ENCODE peak calls at places on chromosomes 7 and 10, in seven cellular contexts. V is NB4, L is hepatocyte, U is adrenal gland, C is transverse colon, M is fibroblast of the aortic adventitia, G is left ventricle myocardium inferior. F is an unnamed sample.

GRCh38 chr7:22441157-22441556 is 58.8 kb downstream of the STEAP1B start:
- DNase-seq in V (no peak), L (no peak), U (no peak), C (no peak), G (no peak), M (no peak), F (no peak)

GRCh38 chr7:88546808-88547207 is 212.7 kb upstream of the ZNF804B start:
- DNase-seq in C (no peak), U (no peak), G (no peak), L (peak; percentile 15), M (no peak), V (peak; percentile 56), F (no peak)

GRCh38 chr7:99219185-99219767 is 11.4 kb upstream of the KPNA7 start:
- DNase-seq in U (no peak), L (peak; percentile 24), M (no peak), G (no peak), C (peak; percentile 50), V (no peak), F (no peak)

GRCh38 chr7:64314493-64315020 is 796 bp downstream of the ZNF736 start:
- DNase-seq in L (no peak), V (peak; percentile 35), G (no peak), M (peak; percentile 2), C (no peak), U (no peak), F (no peak)

GRCh38 chr7:118029881-118030422 is 154.0 kb upstream of the LSM8 start:
- DNase-seq in G (no peak), C (no peak), M (no peak), V (no peak), U (no peak), L (no peak), F (no peak)

GRCh38 chr7:55573526-55573925 is 1.2 kb upstream of the VOPP1 start:
- DNase-seq in U (no peak), M (peak; percentile 30), L (no peak), V (no peak), G (no peak), C (no peak), F (no peak)

GRCh38 chr10:36266923-36267322 is 624.8 kb upstream of the FZD8 start:
- DNase-seq in C (no peak), L (no peak), M (no peak), V (no peak), G (no peak), U (no peak), F (no peak)

GRCh38 chr7:75599244-75599771 is 107.2 kb downstream of the SPDYE5 start:
- DNase-seq in L (no peak), V (no peak), M (no peak), G (no peak), C (no peak), U (no peak), F (no peak)

GRCh38 chr7:25353744-25354143 is 125.5 kb upstream of the NPVF start:
- DNase-seq in L (no peak), G (no peak), M (no peak), U (no peak), C (no peak), V (no peak), F (no peak)

GRCh38 chr7:29207023-29207422 is 12.4 kb downstream of the CHN2 start:
- DNase-seq in U (no peak), M (no peak), L (no peak), V (peak; percentile 8), G (no peak), C (no peak), F (no peak)

GRCh38 chr10:4498763-4499251 is 327.2 kb upstream of the AKR1E2 start:
- DNase-seq in C (no peak), L (peak; percentile 67), G (no peak), V (no peak), M (peak; percentile 96), U (no peak), F (no peak)

GRCh38 chr10:130080461-130080814 is 30.2 kb downstream of the C10orf143 start:
- DNase-seq in C (no peak), L (no peak), V (no peak), M (no peak), G (no peak), U (no peak), F (no peak)
- TF ChIP-seq CTCF in C (no peak), L (no peak), V (no peak), M (no peak), G (no peak), U (no peak), F (no peak)

GRCh38 chr7:6613706-6614105 is 1.7 kb upstream of the ZNF853 start:
- DNase-seq in G (no peak), C (no peak), M (no peak), L (no peak), V (no peak), U (no peak), F (no peak)

GRCh38 chr7:6616854-6617643 is 1.6 kb downstream of the ZNF853 start:
- DNase-seq in U (no peak), M (no peak), C (no peak), V (peak; percentile 74), G (no peak), L (no peak), F (no peak)

GRCh38 chr7:6612819-6613218 is 2.6 kb upstream of the ZNF853 start:
- DNase-seq in G (no peak), L (no peak), M (no peak), U (no peak), C (no peak), V (no peak), F (no peak)

GRCh38 chr7:6615853-6616555 is 594 bp downstream of the ZNF853 start:
- DNase-seq in L (peak; percentile 41), U (peak; percentile 64), G (no peak), M (no peak), C (no peak), V (no peak), F (peak; percentile 25)

GRCh38 chr7:6614941-6615737 is at the start of gene ZNF853:
- DNase-seq in U (no peak), G (no peak), L (peak; percentile 46), M (no peak), V (peak; percentile 41), C (no peak), F (peak; percentile 34)
- TF ChIP-seq CTCF in U (no peak), G (no peak), L (no peak), M (no peak), V (peak; percentile 15), C (no peak), F (peak; percentile 16)

GRCh38 chr10:78600121-78600665 is 468.6 kb upstream of the ZMIZ1 start:
- DNase-seq in L (no peak), V (no peak), U (no peak), M (no peak), G (no peak), C (no peak), F (no peak)

GRCh38 chr10:78600740-78601139 is 468.0 kb upstream of the ZMIZ1 start:
- DNase-seq in U (no peak), L (peak; percentile 74), C (peak; percentile 20), V (no peak), G (no peak), M (peak; percentile 35), F (no peak)

GRCh38 chr10:78596556-78596955 is 472.2 kb upstream of the ZMIZ1 start:
- DNase-seq in V (no peak), G (no peak), U (no peak), L (no peak), M (no peak), C (no peak), F (no peak)

GRCh38 chr10:78597791-78598555 is 470.8 kb upstream of the ZMIZ1 start:
- DNase-seq in C (no peak), M (no peak), V (no peak), L (no peak), G (no peak), U (no peak), F (no peak)

GRCh38 chr10:78599122-78599853 is 469.5 kb upstream of the ZMIZ1 start:
- DNase-seq in L (no peak), U (no peak), M (no peak), V (no peak), G (no peak), C (no peak), F (no peak)
- TF ChIP-seq CTCF in L (no peak), U (no peak), M (no peak), V (no peak), G (no peak), C (no peak), F (no peak)

GRCh38 chr10:8332730-8333111 is 278.2 kb downstream of the GATA3 start:
- DNase-seq in L (no peak), C (no peak), M (no peak), G (no peak), V (no peak), U (no peak), F (no peak)
- TF ChIP-seq CTCF in L (no peak), C (no peak), M (no peak), G (no peak), V (no peak), U (no peak), F (no peak)

GRCh38 chr10:60048146-60048545 is 141.8 kb upstream of the CCDC6 start:
- DNase-seq in C (peak; percentile 14), V (no peak), L (peak; percentile 17), U (no peak), M (peak; percentile 58), G (no peak), F (no peak)
- TF ChIP-seq CTCF in C (peak; percentile 19), V (no peak), L (peak; percentile 40), U (peak; percentile 22), M (peak; percentile 36), G (peak; percentile 25), F (peak; percentile 52)